ENCODE peak calls at places on chromosomes 3 and 15, in seven cellular contexts. J is psoas muscle, L is PC-3, I is body of pancreas, R is IMR-90, V is stomach, C is aorta. K is an unnamed sample.
A peak's percentile ranks its signal among the peaks of the same experiment; 100 is the strongest.

GRCh38 chr15:58426501-58426900 is 5.3 kb upstream of the LIPC start:
- DNase-seq in J (no peak), L (no peak), I (no peak), R (no peak), V (no peak), C (no peak), K (no peak)

GRCh38 chr3:116256843-116257485 is 188.3 kb downstream of the LSAMP start:
- DNase-seq in J (no peak), L (no peak), I (no peak), R (peak; percentile 3), V (no peak), C (no peak), K (no peak)

GRCh38 chr3:196181127-196181546 is 30.1 kb downstream of the ZDHHC19 start:
- DNase-seq in J (peak; percentile 28), L (no peak), I (no peak), R (no peak), V (no peak), C (no peak), K (no peak)

GRCh38 chr3:132626955-132627354 is 29.9 kb downstream of the ACKR4 start:
- DNase-seq in J (no peak), L (no peak), I (no peak), R (no peak), V (no peak), C (no peak), K (no peak)

GRCh38 chr3:63352008-63352279 is 73.8 kb downstream of the SYNPR start:
- DNase-seq in J (no peak), L (no peak), I (no peak), R (no peak), V (no peak), C (no peak), K (peak; percentile 74)

GRCh38 chr3:172208586-172209332 is 169.4 kb downstream of the FNDC3B start:
- DNase-seq in J (peak; percentile 50), L (no peak), I (no peak), R (peak; percentile 28), V (no peak), C (peak; percentile 83), K (no peak)

GRCh38 chr3:73361591-73361990 is 263.1 kb downstream of the PDZRN3 start:
- DNase-seq in J (no peak), L (no peak), I (no peak), R (no peak), V (no peak), C (no peak), K (no peak)

GRCh38 chr15:49830411-49830810 is 209.6 kb downstream of the DTWD1 start:
- DNase-seq in J (no peak), L (no peak), I (no peak), R (peak; percentile 36), V (no peak), C (no peak), K (no peak)

GRCh38 chr3:170154084-170154483 is 27.4 kb downstream of the PHC3 start:
- DNase-seq in J (no peak), L (peak; percentile 21), I (no peak), R (peak; percentile 60), V (no peak), C (no peak), K (no peak)

GRCh38 chr15:60853077-60853476 is 374.1 kb upstream of the ICE2 start:
- DNase-seq in J (no peak), L (no peak), I (no peak), R (no peak), V (no peak), C (no peak), K (no peak)

GRCh38 chr3:152026033-152026556 is 152.7 kb downstream of the SUCNR1 start:
- DNase-seq in J (no peak), L (peak; percentile 96), I (no peak), R (peak; percentile 89), V (no peak), C (no peak), K (no peak)

GRCh38 chr3:177234121-177234520 is 36.8 kb upstream of the TBL1XR1 start:
- DNase-seq in J (no peak), L (no peak), I (no peak), R (peak; percentile 55), V (no peak), C (no peak), K (no peak)

GRCh38 chr3:177228601-177229190 is 31.4 kb upstream of the TBL1XR1 start:
- DNase-seq in J (no peak), L (no peak), I (no peak), R (no peak), V (no peak), C (no peak), K (no peak)

GRCh38 chr3:177231237-177231636 is 34.0 kb upstream of the TBL1XR1 start:
- DNase-seq in J (no peak), L (no peak), I (no peak), R (no peak), V (no peak), C (no peak), K (no peak)

GRCh38 chr3:177230641-177231040 is 33.4 kb upstream of the TBL1XR1 start:
- DNase-seq in J (no peak), L (no peak), I (no peak), R (no peak), V (no peak), C (no peak), K (no peak)

GRCh38 chr3:177229791-177230190 is 32.5 kb upstream of the TBL1XR1 start:
- DNase-seq in J (no peak), L (no peak), I (no peak), R (peak; percentile 11), V (no peak), C (no peak), K (no peak)
- H3K4me1 ChIP-seq in J (peaks cover 7% of the 10 kb centered on the region), L (no peaks in the 10 kb centered on the region), I (no peaks in the 10 kb centered on the region), R (no peaks in the 10 kb centered on the region), V (no peaks in the 10 kb centered on the region), C (no peaks in the 10 kb centered on the region), K (no peaks in the 10 kb centered on the region)

GRCh38 chr15:68704496-68705021 is 116.1 kb downstream of the ANP32A start:
- DNase-seq in J (no peak), L (no peak), I (no peak), R (peak; percentile 20), V (peak; percentile 40), C (peak; percentile 28), K (no peak)
- H3K4me1 ChIP-seq in J (peaks cover 12% of the 10 kb centered on the region), L (no peaks in the 10 kb centered on the region), I (peaks cover 8% of the 10 kb centered on the region), R (peaks cover 6% of the 10 kb centered on the region), V (peaks cover 26% of the 10 kb centered on the region), C (peaks cover 2% of the 10 kb centered on the region), K (no peaks in the 10 kb centered on the region)

DNA sequence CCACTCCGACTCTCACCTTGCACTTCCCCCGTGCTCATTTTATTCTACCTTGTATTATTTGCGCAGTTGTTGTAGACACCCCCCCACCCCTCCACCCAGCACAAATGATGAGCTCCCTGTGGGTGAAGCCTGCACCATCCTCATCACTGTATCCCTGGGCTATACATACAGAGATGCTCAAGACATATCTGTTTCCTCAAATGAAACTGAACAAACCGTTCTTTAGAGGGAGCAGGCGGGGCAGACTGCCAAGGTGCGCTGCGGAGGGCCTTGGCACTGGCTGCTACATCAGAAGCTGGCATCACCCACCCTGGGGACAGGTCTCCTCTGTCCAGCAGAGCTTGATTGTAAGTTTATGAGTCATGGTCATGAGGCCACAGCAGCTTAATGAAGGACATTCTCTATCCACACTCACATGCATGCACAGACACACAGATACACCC is 29.0 kb downstream of the ADCY5 start:
- DNase-seq in J (no peak), L (no peak), I (peak; percentile 81), R (no peak), V (no peak), C (peak; percentile 93), K (no peak)
- H3K4me1 ChIP-seq in J (no peaks in the 10 kb centered on the region), L (no peaks in the 10 kb centered on the region), I (peaks cover 80% of the 10 kb centered on the region), R (no peaks in the 10 kb centered on the region), V (peaks cover 79% of the 10 kb centered on the region), C (peaks cover 2% of the 10 kb centered on the region), K (no peaks in the 10 kb centered on the region)

DNA sequence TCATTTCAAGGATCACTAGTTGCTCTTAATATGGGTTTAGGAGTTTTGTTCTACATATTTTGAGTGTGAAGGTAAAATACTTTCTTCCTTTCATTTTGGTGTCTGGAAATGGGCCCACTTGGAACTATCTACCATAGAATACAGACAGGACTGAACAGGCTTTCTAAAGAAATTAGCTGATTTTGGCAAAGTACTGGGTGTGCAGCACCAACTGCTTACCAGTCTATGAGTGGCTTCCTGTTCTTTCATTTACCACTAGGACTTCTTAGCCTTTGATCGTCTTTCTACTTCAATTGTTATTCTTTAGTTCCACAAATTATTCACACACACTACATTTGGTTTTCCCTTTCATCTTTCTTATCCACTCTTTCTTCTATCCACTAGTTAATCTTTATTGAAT is 1196.3 kb downstream of the ROBO1 start:
- DNase-seq in J (no peak), L (no peak), I (no peak), R (no peak), V (no peak), C (no peak), K (no peak)
- H3K4me1 ChIP-seq in J (no peaks in the 10 kb centered on the region), L (no peaks in the 10 kb centered on the region), I (no peaks in the 10 kb centered on the region), R (no peaks in the 10 kb centered on the region), V (no peaks in the 10 kb centered on the region), C (no peaks in the 10 kb centered on the region), K (no peaks in the 10 kb centered on the region)

DNA sequence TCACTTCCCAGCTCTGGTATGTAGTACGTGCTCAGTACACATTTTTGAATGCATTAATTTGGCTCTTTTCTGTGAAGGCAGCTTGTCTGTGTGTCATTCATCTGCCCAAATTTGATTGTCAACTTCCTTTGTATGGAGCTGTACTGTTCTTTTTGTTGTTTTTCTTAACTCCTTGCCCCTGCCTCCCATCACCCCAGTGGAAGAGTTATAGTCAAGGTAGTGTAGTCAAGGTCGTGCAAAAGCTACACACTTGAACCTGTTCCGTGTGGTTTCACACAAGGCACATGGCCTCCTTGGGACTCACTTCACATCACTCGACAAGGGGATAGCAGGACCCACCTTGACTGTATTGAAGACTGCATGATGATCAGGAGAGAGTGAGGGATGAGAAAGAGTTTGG is 37.6 kb downstream of the SMAD3 start:
- DNase-seq in J (no peak), L (no peak), I (no peak), R (no peak), V (no peak), C (peak; percentile 8), K (no peak)
- H3K4me1 ChIP-seq in J (peaks cover 96% of the 10 kb centered on the region), L (peaks cover 60% of the 10 kb centered on the region), I (peaks cover 77% of the 10 kb centered on the region), R (peaks cover 70% of the 10 kb centered on the region), V (peaks cover 100% of the 10 kb centered on the region), C (peaks cover 9% of the 10 kb centered on the region), K (peaks cover 50% of the 10 kb centered on the region)

K was measured in Peyer's patch.